ENCODE peak calls at places on chromosome X, in eight cellular contexts. F is HCT116, W is spleen, I is uterus, V is heart right ventricle, Z is lower lobe of right lung, A is PC-3, J is tibial nerve. C is an unnamed sample. For H3K36me3, the result is how much of the 10 kb centered on the place peaks cover.

GRCh38 chrX:153477039-153477438 is 6.7 kb upstream of the HAUS7 start:
- DNase-seq in A (no peak), W (no peak), V (peak), J (no peak), I (peak), F (no peak), Z (no peak), C (no peak)

GRCh38 chrX:42117318-42117717 is 194.0 kb upstream of the CASK start:
- DNase-seq in F (no peak), J (no peak), A (no peak), W (no peak), Z (no peak), I (no peak), V (no peak), C (no peak)

GRCh38 chrX:124504106-124504983 is 158.0 kb downstream of the SH2D1A start:
- DNase-seq in I (no peak), V (no peak), J (no peak), Z (no peak), A (no peak), W (no peak), F (no peak), C (no peak)

GRCh38 chrX:69503228-69503834 is 795 bp upstream of the NALF2 start:
- DNase-seq in J (no peak), A (no peak), F (peak), I (no peak), Z (no peak), W (no peak), V (no peak), C (no peak)

GRCh38 chrX:34578237-34578636 is 78.8 kb downstream of the TMEM47 start:
- DNase-seq in W (no peak), Z (no peak), V (peak), J (peak), I (no peak), A (peak), F (no peak), C (no peak)

GRCh38 chrX:66889418-66889817 is 250.5 kb upstream of the EDA2R start:
- DNase-seq in J (no peak), I (no peak), A (no peak), V (no peak), F (no peak), W (no peak), Z (no peak), C (no peak)

GRCh38 chrX:47384502-47384901 is 14.1 kb downstream of the ZNF157 start:
- DNase-seq in Z (peak), I (peak), F (peak), A (peak), W (peak), J (peak), V (peak), C (peak)

GRCh38 chrX:151006410-151007109 is 23.4 kb downstream of the HMGB3 start:
- DNase-seq in W (no peak), A (no peak), Z (no peak), V (no peak), I (no peak), F (no peak), J (no peak), C (no peak)

GRCh38 chrX:40468033-40468979 is 112.5 kb upstream of the ATP6AP2 start:
- DNase-seq in A (peak), W (no peak), F (peak), V (peak), I (no peak), Z (peak), J (peak), C (no peak)

GRCh38 chrX:68929332-68930150 is 100.7 kb downstream of the EFNB1 start:
- DNase-seq in Z (no peak), V (peak), J (no peak), A (peak), W (peak), I (peak), F (peak), C (peak)

GRCh38 chrX:124736553-124737240 is 390.3 kb downstream of the SH2D1A start:
- DNase-seq in F (no peak), A (no peak), V (no peak), W (peak), J (no peak), Z (no peak), I (no peak), C (no peak)

GRCh38 chrX:12961191-12961718 is 13.7 kb upstream of the TMSB4X start:
- DNase-seq in V (no peak), J (no peak), W (no peak), A (no peak), Z (no peak), F (no peak), I (no peak), C (no peak)

GRCh38 chrX:130523460-130524394 is 121.9 kb downstream of the RBMX2 start:
- DNase-seq in W (no peak), J (peak), A (peak), F (no peak), V (peak), I (peak), Z (peak), C (peak)

GRCh38 chrX:50579955-50580354 is 109.3 kb upstream of the DGKK start:
- DNase-seq in Z (no peak), I (no peak), F (peak), V (peak), W (no peak), J (peak), A (peak), C (no peak)

GRCh38 chrX:80206647-80207046 is 192.1 kb downstream of the TBX22 start:
- DNase-seq in Z (no peak), W (no peak), A (peak), F (no peak), V (no peak), J (no peak), I (no peak), C (no peak)

GRCh38 chrX:143017272-143017671 is 8.5 kb upstream of the SPANXN4 start:
- DNase-seq in I (no peak), A (no peak), Z (no peak), J (no peak), W (no peak), F (no peak), V (no peak), C (no peak)

GRCh38 chrX:81241753-81242152 is 39.9 kb downstream of the SH3BGRL start:
- DNase-seq in J (no peak), I (no peak), Z (no peak), F (no peak), A (no peak), W (peak), V (no peak), C (no peak)

GRCh38 chrX:15675490-15675921 is 10.9 kb upstream of the CLTRN start:
- DNase-seq in Z (peak), I (no peak), W (peak), J (peak), F (peak), A (peak), V (peak), C (peak)

GRCh38 chrX:15674899-15675489 is 10.4 kb upstream of the CLTRN start:
- DNase-seq in F (peak), J (peak), I (peak), W (peak), Z (peak), A (peak), V (peak), C (peak)

GRCh38 chrX:15674514-15674898 is 9.9 kb upstream of the CLTRN start:
- DNase-seq in V (peak), Z (peak), I (peak), F (peak), A (peak), J (peak), W (peak), C (peak)

GRCh38 chrX:15672886-15673285 is 8.3 kb upstream of the CLTRN start:
- DNase-seq in I (no peak), J (no peak), F (no peak), V (no peak), Z (no peak), A (peak), W (no peak), C (no peak)

GRCh38 chrX:15673970-15674369 is 9.4 kb upstream of the CLTRN start:
- DNase-seq in I (no peak), Z (no peak), W (no peak), V (no peak), A (no peak), F (no peak), J (no peak), C (no peak)
- H3K27ac ChIP-seq in I (peak), Z (peak), W (peak), V (peak), A (peak), F (peak), J (peak), C (peak)

DNA sequence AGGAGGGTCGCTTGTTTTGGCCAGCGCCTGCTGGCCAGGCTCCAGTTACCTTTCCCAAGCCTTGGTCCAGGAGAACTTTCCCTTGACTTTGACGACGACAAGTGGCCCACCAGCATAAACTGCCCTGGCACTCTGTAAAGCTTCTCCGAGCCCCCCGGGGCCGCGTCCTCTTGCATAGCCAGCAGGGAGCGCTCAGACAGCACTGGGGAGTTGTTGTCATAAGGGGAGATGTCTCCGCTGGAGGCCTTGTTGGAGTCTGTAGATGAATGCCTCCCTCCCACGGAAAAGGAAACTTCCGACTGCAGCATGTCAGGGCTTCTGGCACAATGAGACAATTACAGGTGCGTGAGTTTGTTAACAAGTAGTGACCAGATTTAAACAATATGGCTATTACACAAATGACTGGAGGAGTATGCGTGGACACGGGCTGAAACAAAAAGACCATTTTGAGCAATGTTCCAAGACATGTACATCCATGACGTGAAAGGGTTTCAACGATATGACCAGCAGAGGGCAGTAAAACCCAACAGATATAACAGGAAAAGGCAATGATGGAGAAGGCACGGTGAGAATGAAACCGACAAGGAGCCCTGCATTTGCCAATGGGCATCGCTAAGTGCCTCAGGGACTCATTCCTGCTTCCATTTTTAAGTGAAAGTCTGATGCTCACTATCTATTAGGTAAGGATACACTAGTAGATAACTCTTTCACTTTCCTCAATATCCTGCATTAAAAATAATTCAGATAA is 33.0 kb downstream of the HCCS start:
- DNase-seq in V (peak), W (peak), A (peak), I (peak), Z (no peak), F (peak), J (peak), C (peak)
- H3K36me3 ChIP-seq in V (under half), W (under half), A (under half), I (under half), Z (under half), F (under half), J (under half), C (under half)

DNA sequence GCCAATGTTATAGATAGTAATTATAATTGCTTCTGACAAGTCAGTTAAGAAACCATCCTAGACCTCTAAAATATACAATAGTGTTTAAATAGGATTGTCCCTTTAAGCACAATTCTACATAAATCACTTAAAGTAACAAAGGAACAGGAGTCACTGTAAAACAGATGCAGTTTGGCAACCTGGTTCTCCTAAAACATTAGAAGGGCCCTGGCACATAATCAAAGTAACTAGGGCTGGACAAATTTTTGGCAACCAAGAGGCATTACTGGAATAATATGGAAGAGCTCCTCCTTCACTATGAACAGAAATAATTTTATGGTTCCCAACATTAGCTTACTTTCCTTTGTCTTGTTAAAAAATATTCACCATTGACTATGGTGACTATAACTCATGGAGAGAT is 75.0 kb upstream of the CCDC160 start:
- DNase-seq in I (no peak), Z (no peak), J (no peak), W (no peak), A (no peak), V (no peak), F (no peak), C (no peak)
- H3K4me3 ChIP-seq in I (no peak), Z (no peak), J (no peak), W (no peak), A (no peak), V (no peak), F (no peak), C (no peak)

DNA sequence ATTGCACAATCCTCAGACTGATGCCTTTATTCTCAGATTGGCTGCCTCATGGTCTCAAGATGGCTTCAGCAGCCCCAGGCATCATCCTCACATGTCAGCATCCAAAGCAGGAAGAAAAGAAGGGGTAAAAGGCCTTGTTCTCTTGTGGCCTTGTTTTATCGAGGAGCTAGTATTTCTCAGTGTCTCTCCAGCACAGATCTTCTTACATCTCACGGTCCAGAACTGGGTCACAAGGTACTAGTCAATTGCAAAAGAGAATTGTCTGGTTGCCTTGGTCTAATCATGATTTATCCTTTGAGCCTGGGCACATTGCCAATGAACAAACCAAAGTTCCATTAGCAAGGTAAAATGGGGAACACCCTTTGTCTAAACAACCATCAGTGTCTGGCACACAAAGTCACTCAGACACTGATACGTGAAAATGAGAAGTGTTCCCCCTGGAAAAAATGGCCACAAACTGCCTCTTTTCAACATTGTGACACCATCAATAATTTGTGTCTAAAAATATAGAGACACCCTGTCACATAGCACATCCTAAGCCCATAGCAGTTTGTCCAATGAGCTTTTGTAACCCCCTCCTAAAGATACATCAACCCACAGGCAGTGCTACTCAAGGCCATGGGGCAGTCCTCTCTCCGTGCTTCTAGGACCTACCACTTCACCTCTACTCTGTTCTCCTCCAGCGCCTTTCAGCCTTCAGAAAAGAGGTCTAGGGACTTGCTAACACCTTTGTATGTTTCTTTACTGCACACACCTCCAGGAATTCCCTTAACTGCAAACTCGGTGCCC is 534.4 kb downstream of the MID1IP1 start:
- DNase-seq in A (no peak), V (no peak), W (no peak), I (no peak), J (peak), Z (no peak), F (no peak), C (no peak)
- H3K27ac ChIP-seq in A (no peak), V (no peak), W (no peak), I (peak), J (peak), Z (peak), F (no peak), C (peak)

GRCh38 chrX:16164748-16165147 is 2.5 kb upstream of the MAGEB17 start:
- DNase-seq in F (no peak), I (no peak), J (no peak), V (no peak), W (no peak), Z (no peak), A (no peak), C (no peak)

GRCh38 chrX:16162391-16162790 is 4.9 kb upstream of the MAGEB17 start:
- DNase-seq in A (no peak), J (no peak), Z (no peak), F (no peak), I (no peak), W (no peak), V (no peak), C (no peak)

GRCh38 chrX:16155586-16155985 is 11.7 kb upstream of the MAGEB17 start:
- DNase-seq in F (no peak), W (no peak), I (no peak), J (no peak), A (no peak), V (no peak), Z (no peak), C (no peak)

DNA sequence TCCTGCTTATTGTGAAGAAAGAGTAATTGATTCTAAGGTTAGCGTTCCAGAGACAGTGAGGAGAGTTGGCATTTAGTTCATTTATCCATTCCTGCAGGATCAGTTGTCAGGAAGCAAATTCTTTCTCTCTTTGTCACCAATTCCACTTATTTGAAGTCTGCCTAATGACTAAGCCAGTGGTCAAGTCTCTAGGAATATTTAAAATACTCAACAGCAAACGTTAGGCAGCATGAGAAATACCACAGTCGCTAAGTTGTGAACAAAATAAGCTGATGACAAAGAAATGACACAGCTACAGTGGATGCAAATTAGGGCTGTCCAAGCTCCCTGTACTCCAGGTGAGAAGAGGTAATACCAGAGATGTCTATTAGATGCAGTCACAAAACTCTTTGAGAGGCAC is 6.6 kb upstream of the MAGEB17 start:
- DNase-seq in Z (no peak), F (peak), J (no peak), A (peak), I (no peak), V (no peak), W (no peak), C (no peak)
- H3K36me3 ChIP-seq in Z (under half), F (under half), J (under half), A (under half), I (under half), V (under half), W (under half), C (under half)

DNA sequence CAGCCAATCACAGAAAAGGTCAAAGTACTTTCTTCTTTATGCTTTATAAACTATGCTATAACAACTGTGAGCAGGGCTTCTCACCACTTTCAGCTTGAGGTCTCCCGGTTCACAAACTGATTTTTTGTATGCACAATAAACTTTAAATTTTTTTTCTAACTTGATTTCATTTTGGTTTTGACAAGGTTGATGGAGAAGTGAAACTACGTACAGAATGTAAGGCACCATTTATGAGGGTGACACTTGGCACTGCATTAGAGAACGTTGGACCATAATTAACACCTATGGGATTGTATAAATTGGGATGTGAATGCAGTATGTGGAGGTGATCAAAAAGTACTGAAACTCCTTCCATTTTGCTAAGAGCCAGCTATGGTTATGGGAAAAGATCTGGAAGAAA is 857.9 kb upstream of the HTR2C start:
- DNase-seq in F (no peak), A (no peak), J (no peak), I (no peak), W (no peak), V (no peak), Z (no peak), C (no peak)
- H3K4me3 ChIP-seq in F (no peak), A (no peak), J (no peak), I (no peak), W (no peak), V (no peak), Z (no peak), C (no peak)

GRCh38 chrX:132388371-132388770 is 100.5 kb downstream of the MBNL3 start:
- DNase-seq in F (no peak), V (no peak), J (no peak), I (no peak), Z (no peak), W (no peak), A (no peak), C (no peak)

GRCh38 chrX:132393090-132393884 is 95.6 kb downstream of the MBNL3 start:
- DNase-seq in V (no peak), I (no peak), Z (no peak), J (no peak), A (no peak), F (no peak), W (no peak), C (no peak)

GRCh38 chrX:132393992-132394391 is 94.8 kb downstream of the MBNL3 start:
- DNase-seq in I (no peak), V (no peak), J (no peak), W (no peak), Z (no peak), A (no peak), F (no peak), C (no peak)

GRCh38 chrX:132390817-132391216 is 98.0 kb downstream of the MBNL3 start:
- DNase-seq in V (no peak), J (no peak), F (no peak), I (no peak), A (no peak), Z (no peak), W (no peak), C (no peak)

GRCh38 chrX:132389480-132389879 is 99.4 kb downstream of the MBNL3 start:
- DNase-seq in F (no peak), A (no peak), I (no peak), W (no peak), Z (no peak), J (peak), V (no peak), C (no peak)
- H3K27ac ChIP-seq in F (no peak), A (no peak), I (no peak), W (no peak), Z (no peak), J (peak), V (no peak), C (no peak)

C was measured in thoracic aorta.